ENCODE peak calls at places on chromosomes 16 and 17, in seven cellular contexts. M, S, C, I, T, Q and J are unnamed samples.

GRCh38 chr17:82031303-82031884 is at the start of gene RAC3:
- DNase-seq in M (no peak), S (no peak), C (no peak), I (no peak), T (no peak), Q (no peak), J (no peak)

GRCh38 chr16:87344931-87345631 is 27.9 kb upstream of the C16orf95 start:
- DNase-seq in M (no peak), S (no peak), C (no peak), I (peak), T (no peak), Q (peak), J (peak)

GRCh38 chr16:27324851-27325301 is 11.1 kb downstream of the IL4R start:
- DNase-seq in M (no peak), S (no peak), C (no peak), I (no peak), T (no peak), Q (peak), J (no peak)

GRCh38 chr16:1819611-1820010 is 7.0 kb downstream of the HAGH start:
- DNase-seq in M (no peak), S (no peak), C (no peak), I (no peak), T (no peak), Q (no peak), J (no peak)

GRCh38 chr16:73265124-73265838 is 217.4 kb upstream of the ZFHX3 start:
- DNase-seq in M (no peak), S (no peak), C (no peak), I (no peak), T (no peak), Q (no peak), J (no peak)

GRCh38 chr17:50219345-50219744 is 17.9 kb upstream of the COL1A1 start:
- DNase-seq in M (no peak), S (no peak), C (no peak), I (no peak), T (no peak), Q (no peak), J (no peak)

GRCh38 chr17:63274156-63274555 is 171.9 kb downstream of the CYB561 start:
- DNase-seq in M (no peak), S (no peak), C (no peak), I (no peak), T (no peak), Q (no peak), J (no peak)

GRCh38 chr16:70470927-70471341 is 16.5 kb downstream of the FCSK start:
- DNase-seq in M (no peak), S (no peak), C (no peak), I (no peak), T (no peak), Q (no peak), J (no peak)

GRCh38 chr17:77696151-77696719 is 262.3 kb upstream of the TNRC6C start:
- DNase-seq in M (no peak), S (no peak), C (no peak), I (no peak), T (no peak), Q (no peak), J (peak)

GRCh38 chr17:63988741-63989621 is 9.2 kb upstream of the PRR29 start:
- DNase-seq in M (no peak), S (no peak), C (no peak), I (no peak), T (no peak), Q (no peak), J (no peak)

GRCh38 chr17:6551909-6552768 is 4.2 kb downstream of the PITPNM3 start:
- DNase-seq in M (no peak), S (peak), C (no peak), I (no peak), T (no peak), Q (no peak), J (no peak)

GRCh38 chr16:86011532-86011931 is 112.6 kb downstream of the IRF8 start:
- DNase-seq in M (no peak), S (no peak), C (no peak), I (no peak), T (no peak), Q (no peak), J (no peak)

GRCh38 chr16:81511371-81511770 is 66.8 kb downstream of the CMIP start:
- DNase-seq in M (no peak), S (no peak), C (no peak), I (no peak), T (no peak), Q (no peak), J (no peak)

GRCh38 chr17:56833023-56833811 is 503 bp downstream of the C17orf67 start:
- DNase-seq in M (peak), S (no peak), C (no peak), I (peak), T (no peak), Q (no peak), J (peak)

GRCh38 chr17:74528491-74529199 is 2.6 kb downstream of the CD300LB start:
- DNase-seq in M (no peak), S (peak), C (no peak), I (no peak), T (peak), Q (no peak), J (no peak)

GRCh38 chr17:67993998-67994361 is 2.3 kb downstream of the C17orf58 start:
- DNase-seq in M (no peak), S (no peak), C (no peak), I (no peak), T (no peak), Q (peak), J (no peak)

GRCh38 chr17:60393840-60394529 is 2.1 kb upstream of the USP32 start:
- DNase-seq in M (no peak), S (no peak), C (no peak), I (no peak), T (no peak), Q (no peak), J (no peak)

GRCh38 chr17:75096082-75096625 is 8.4 kb downstream of the SLC16A5 start:
- DNase-seq in M (no peak), S (peak), C (no peak), I (no peak), T (no peak), Q (no peak), J (no peak)

GRCh38 chr17:20268700-20269475 is 198.5 kb downstream of the LGALS9B start:
- DNase-seq in M (no peak), S (no peak), C (no peak), I (no peak), T (no peak), Q (no peak), J (no peak)

GRCh38 chr16:85303354-85303883 is 191.1 kb upstream of the CIBAR2 start:
- DNase-seq in M (no peak), S (no peak), C (no peak), I (peak), T (no peak), Q (no peak), J (peak)

GRCh38 chr17:40319651-40320550 is 10.9 kb downstream of the RARA start:
- DNase-seq in M (no peak), S (peak), C (no peak), I (peak), T (no peak), Q (no peak), J (peak)

GRCh38 chr16:24626251-24626650 is 86.9 kb downstream of the RBBP6 start:
- DNase-seq in M (no peak), S (no peak), C (no peak), I (no peak), T (no peak), Q (no peak), J (no peak)